ENCODE peak calls at places on chromosomes 2 and 18, in six cellular contexts. One of them, this sample, is unnamed.

GRCh38 chr2:11103984-11104793 is 51.1 kb upstream of the SLC66A3 start:
- DNase-seq in WTC11: no peak
- DNase-seq in A549: no peak
- DNase-seq in H1: no peak
- DNase-seq in K562: no peak
- DNase-seq in HepG2: no peak
- DNase-seq in this sample: no peak

GRCh38 chr2:25543939-25544338 is 129.4 kb downstream of the DTNB start:
- DNase-seq in WTC11: no peak
- DNase-seq in A549: no peak
- DNase-seq in H1: no peak
- DNase-seq in K562: no peak
- DNase-seq in HepG2: no peak
- DNase-seq in this sample: no peak

GRCh38 chr2:33111002-33111446 is 164.3 kb downstream of the LTBP1 start:
- DNase-seq in WTC11: no peak
- DNase-seq in A549: no peak
- DNase-seq in H1: no peak
- DNase-seq in K562: no peak
- DNase-seq in HepG2: no peak
- DNase-seq in this sample: no peak

GRCh38 chr2:221467610-221468009 is 104.5 kb downstream of the EPHA4 start:
- DNase-seq in WTC11: no peak
- DNase-seq in A549: no peak
- DNase-seq in H1: no peak
- DNase-seq in K562: no peak
- DNase-seq in HepG2: no peak
- DNase-seq in this sample: peak; percentile 95

GRCh38 chr2:1223791-1224190 is 189.5 kb upstream of the TPO start:
- DNase-seq in WTC11: no peak
- DNase-seq in A549: no peak
- DNase-seq in H1: no peak
- DNase-seq in K562: no peak
- DNase-seq in HepG2: no peak
- DNase-seq in this sample: no peak

GRCh38 chr2:191758420-191759199 is 80.7 kb downstream of the NABP1 start:
- DNase-seq in WTC11: peak; percentile 66
- DNase-seq in A549: peak; percentile 87
- DNase-seq in H1: peak; percentile 67
- DNase-seq in K562: peak; percentile 51
- DNase-seq in HepG2: peak; percentile 71
- DNase-seq in this sample: peak; percentile 66

GRCh38 chr2:151933266-151933804 is 105.1 kb upstream of the ARL5A start:
- DNase-seq in WTC11: no peak
- DNase-seq in A549: no peak
- DNase-seq in H1: no peak
- DNase-seq in K562: no peak
- DNase-seq in HepG2: no peak
- DNase-seq in this sample: no peak

GRCh38 chr2:30226144-30227032 is 4.9 kb upstream of the LBH start:
- DNase-seq in WTC11: no peak
- DNase-seq in A549: no peak
- DNase-seq in H1: no peak
- DNase-seq in K562: no peak
- DNase-seq in HepG2: no peak
- DNase-seq in this sample: no peak

GRCh38 chr2:168208652-168209051 is 38.7 kb downstream of the STK39 start:
- DNase-seq in WTC11: no peak
- DNase-seq in A549: no peak
- DNase-seq in H1: no peak
- DNase-seq in K562: no peak
- DNase-seq in HepG2: no peak
- DNase-seq in this sample: no peak

GRCh38 chr2:10228611-10229365 is 73.9 kb upstream of the HPCAL1 start:
- DNase-seq in WTC11: peak; percentile 6
- DNase-seq in A549: no peak
- DNase-seq in H1: no peak
- DNase-seq in K562: no peak
- DNase-seq in HepG2: peak; percentile 39
- DNase-seq in this sample: no peak

GRCh38 chr2:135802350-135802749 is 34.6 kb downstream of the LCT start:
- DNase-seq in WTC11: no peak
- DNase-seq in A549: no peak
- DNase-seq in H1: no peak
- DNase-seq in K562: no peak
- DNase-seq in HepG2: no peak
- DNase-seq in this sample: no peak

GRCh38 chr2:235371018-235371417 is 122.8 kb upstream of the AGAP1 start:
- DNase-seq in WTC11: no peak
- DNase-seq in A549: no peak
- DNase-seq in H1: no peak
- DNase-seq in K562: no peak
- DNase-seq in HepG2: no peak
- DNase-seq in this sample: no peak

GRCh38 chr2:135667045-135667444 is 74.6 kb upstream of the UBXN4 start:
- DNase-seq in WTC11: no peak
- DNase-seq in A549: no peak
- DNase-seq in H1: no peak
- DNase-seq in K562: no peak
- DNase-seq in HepG2: no peak
- DNase-seq in this sample: peak; percentile 49

GRCh38 chr2:118122768-118123335 is 34.6 kb downstream of the INSIG2 start:
- DNase-seq in WTC11: no peak
- DNase-seq in A549: peak; percentile 41
- DNase-seq in H1: no peak
- DNase-seq in K562: no peak
- DNase-seq in HepG2: no peak
- DNase-seq in this sample: no peak

GRCh38 chr2:126970583-126970982 is 71.9 kb downstream of the TEX51 start:
- DNase-seq in WTC11: no peak
- DNase-seq in A549: no peak
- DNase-seq in H1: peak; percentile 48
- DNase-seq in K562: no peak
- DNase-seq in HepG2: no peak
- DNase-seq in this sample: no peak

GRCh38 chr2:7925506-7925905 is 756.4 kb upstream of the ID2 start:
- DNase-seq in WTC11: no peak
- DNase-seq in A549: no peak
- DNase-seq in H1: no peak
- DNase-seq in K562: no peak
- DNase-seq in HepG2: no peak
- DNase-seq in this sample: no peak

GRCh38 chr18:50902797-50903196 is 23.9 kb downstream of the ME2 start:
- DNase-seq in WTC11: no peak
- DNase-seq in A549: no peak
- DNase-seq in H1: no peak
- DNase-seq in K562: no peak
- DNase-seq in HepG2: peak; percentile 70
- DNase-seq in this sample: no peak

GRCh38 chr2:109470121-109470921 is 143.4 kb downstream of the SEPTIN10 start:
- DNase-seq in WTC11: no peak
- DNase-seq in A549: no peak
- DNase-seq in H1: no peak
- DNase-seq in K562: no peak
- DNase-seq in HepG2: no peak
- DNase-seq in this sample: peak; percentile 80

GRCh38 chr18:44958450-44958849 is 277.8 kb downstream of the SETBP1 start:
- DNase-seq in WTC11: no peak
- DNase-seq in A549: no peak
- DNase-seq in H1: no peak
- DNase-seq in K562: no peak
- DNase-seq in HepG2: no peak
- DNase-seq in this sample: no peak

GRCh38 chr2:95060446-95061118 is 35.1 kb downstream of the MAL start:
- DNase-seq in WTC11: no peak
- DNase-seq in A549: no peak
- DNase-seq in H1: no peak
- DNase-seq in K562: no peak
- DNase-seq in HepG2: peak; percentile 60
- DNase-seq in this sample: no peak

GRCh38 chr18:37385846-37386435 is 179.7 kb downstream of the CELF4 start:
- DNase-seq in WTC11: no peak
- DNase-seq in A549: no peak
- DNase-seq in H1: no peak
- DNase-seq in K562: peak; percentile 32
- DNase-seq in HepG2: peak; percentile 13
- DNase-seq in this sample: peak; percentile 44

GRCh38 chr18:22309191-22309590 is 108.5 kb downstream of the CTAGE1 start:
- DNase-seq in WTC11: no peak
- DNase-seq in A549: no peak
- DNase-seq in H1: no peak
- DNase-seq in K562: no peak
- DNase-seq in HepG2: no peak
- DNase-seq in this sample: no peak

GRCh38 chr2:47076586-47077441 is 78.3 kb downstream of the STPG4 start:
- DNase-seq in WTC11: no peak
- DNase-seq in A549: peak; percentile 100
- DNase-seq in H1: no peak
- DNase-seq in K562: no peak
- DNase-seq in HepG2: peak; percentile 100
- DNase-seq in this sample: peak; percentile 76

GRCh38 chr2:157497603-157498314 is 53.9 kb upstream of the CYTIP start:
- DNase-seq in WTC11: no peak
- DNase-seq in A549: peak; percentile 5
- DNase-seq in H1: no peak
- DNase-seq in K562: peak; percentile 39
- DNase-seq in HepG2: peak; percentile 19
- DNase-seq in this sample: peak; percentile 36

GRCh38 chr2:204763974-204764703 is 218.9 kb downstream of the PARD3B start:
- DNase-seq in WTC11: no peak
- DNase-seq in A549: no peak
- DNase-seq in H1: no peak
- DNase-seq in K562: no peak
- DNase-seq in HepG2: no peak
- DNase-seq in this sample: peak; percentile 4

GRCh38 chr18:6778459-6778858 is 48.9 kb downstream of the ARHGAP28 start:
- DNase-seq in WTC11: no peak
- DNase-seq in A549: no peak
- DNase-seq in H1: no peak
- DNase-seq in K562: no peak
- DNase-seq in HepG2: no peak
- DNase-seq in this sample: no peak

GRCh38 chr2:207503234-207503633 is 26.5 kb upstream of the CREB1 start:
- DNase-seq in WTC11: no peak
- DNase-seq in A549: no peak
- DNase-seq in H1: no peak
- DNase-seq in K562: peak; percentile 43
- DNase-seq in HepG2: no peak
- DNase-seq in this sample: no peak

GRCh38 chr2:119546446-119546765 is 2.2 kb downstream of the CFAP221 start:
- DNase-seq in WTC11: no peak
- DNase-seq in A549: no peak
- DNase-seq in H1: no peak
- DNase-seq in K562: peak; percentile 20
- DNase-seq in HepG2: no peak
- DNase-seq in this sample: no peak

GRCh38 chr2:224369028-224369632 is 32.8 kb downstream of the FAM124B start:
- DNase-seq in WTC11: no peak
- DNase-seq in A549: peak; percentile 15
- DNase-seq in H1: no peak
- DNase-seq in K562: peak; percentile 24
- DNase-seq in HepG2: peak; percentile 45
- DNase-seq in this sample: no peak

GRCh38 chr2:240245184-240245583 is 104.7 kb upstream of the OTOS start:
- DNase-seq in WTC11: no peak
- DNase-seq in A549: no peak
- DNase-seq in H1: no peak
- DNase-seq in K562: no peak
- DNase-seq in HepG2: no peak
- DNase-seq in this sample: no peak

GRCh38 chr2:239240480-239240881 is 160.3 kb downstream of the HDAC4 start:
- DNase-seq in WTC11: no peak
- DNase-seq in A549: no peak
- DNase-seq in H1: no peak
- DNase-seq in K562: no peak
- DNase-seq in HepG2: no peak
- DNase-seq in this sample: no peak

GRCh38 chr18:12290086-12290485 is 18.0 kb upstream of the TUBB6 start:
- DNase-seq in WTC11: no peak
- DNase-seq in A549: no peak
- DNase-seq in H1: no peak
- DNase-seq in K562: no peak
- DNase-seq in HepG2: no peak
- DNase-seq in this sample: no peak

GRCh38 chr18:28439870-28440269 is 262.9 kb upstream of the CDH2 start:
- DNase-seq in WTC11: no peak
- DNase-seq in A549: no peak
- DNase-seq in H1: no peak
- DNase-seq in K562: no peak
- DNase-seq in HepG2: no peak
- DNase-seq in this sample: no peak

GRCh38 chr18:79911871-79912270 is 39.6 kb downstream of the SLC66A2 start:
- DNase-seq in WTC11: no peak
- DNase-seq in A549: no peak
- DNase-seq in H1: no peak
- DNase-seq in K562: no peak
- DNase-seq in HepG2: no peak
- DNase-seq in this sample: no peak
- TF ChIP-seq JUN in WTC11: no peak
- TF ChIP-seq JUN in A549: no peak
- TF ChIP-seq JUN in H1: no peak
- TF ChIP-seq JUN in K562: no peak
- TF ChIP-seq JUN in HepG2: no peak
- TF ChIP-seq JUN in this sample: no peak

DNA sequence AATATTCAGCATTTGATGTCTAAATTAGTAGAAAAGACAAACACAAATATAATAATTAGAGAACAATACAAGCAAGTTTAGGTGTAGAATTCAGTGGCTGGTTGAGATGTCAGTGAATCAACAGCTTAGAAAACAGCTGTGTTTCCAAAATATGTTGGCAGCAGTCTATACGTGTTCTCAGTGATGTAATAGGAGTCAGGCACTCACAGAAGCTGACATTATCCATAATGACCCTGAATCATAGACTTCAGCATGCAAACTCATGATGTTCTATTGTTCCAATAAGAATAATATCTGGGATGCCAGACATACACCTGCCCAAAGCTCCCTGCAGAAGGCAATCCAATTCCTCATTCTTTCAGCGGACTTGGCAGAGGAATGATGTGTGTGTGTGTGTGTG is 164.7 kb downstream of the SLC8A1 start:
- DNase-seq in WTC11: no peak
- DNase-seq in A549: no peak
- DNase-seq in H1: no peak
- DNase-seq in K562: no peak
- DNase-seq in HepG2: no peak
- DNase-seq in this sample: no peak
- TF ChIP-seq JUN in WTC11: no peak
- TF ChIP-seq JUN in A549: no peak
- TF ChIP-seq JUN in H1: no peak
- TF ChIP-seq JUN in K562: no peak
- TF ChIP-seq JUN in HepG2: no peak
- TF ChIP-seq JUN in this sample: no peak

GRCh38 chr2:137677466-137677865 is 286.8 kb upstream of the HNMT start:
- DNase-seq in WTC11: no peak
- DNase-seq in A549: no peak
- DNase-seq in H1: no peak
- DNase-seq in K562: no peak
- DNase-seq in HepG2: no peak
- DNase-seq in this sample: no peak
- TF ChIP-seq JUN in WTC11: no peak
- TF ChIP-seq JUN in A549: no peak
- TF ChIP-seq JUN in H1: no peak
- TF ChIP-seq JUN in K562: no peak
- TF ChIP-seq JUN in HepG2: no peak
- TF ChIP-seq JUN in this sample: no peak

GRCh38 chr2:132849118-132849517 is 179.1 kb upstream of the LYPD1 start:
- DNase-seq in WTC11: no peak
- DNase-seq in A549: no peak
- DNase-seq in H1: no peak
- DNase-seq in K562: no peak
- DNase-seq in HepG2: no peak
- DNase-seq in this sample: no peak
- TF ChIP-seq JUN in WTC11: no peak
- TF ChIP-seq JUN in A549: no peak
- TF ChIP-seq JUN in H1: no peak
- TF ChIP-seq JUN in K562: no peak
- TF ChIP-seq JUN in HepG2: no peak
- TF ChIP-seq JUN in this sample: no peak